ENCODE peak calls at places on chromosomes 4 and X, in ten cellular contexts. G is NCI-H1092; Y is NCI-H69; U is activated T-helper 9 cell treated with anti-CD3 and anti-CD28 coated beads, Interleukin-2, amount 50 U/mL, for 16 hours; O is SW480; L is M059J; S is chondrocyte; C is activated CD4-positive, alpha-beta T cell treated with anti-CD3 and anti-CD28 coated beads, Interleukin-2, amount 50 U/mL, for 1 hour; N is cardiac fibroblast; M is GM23338. Q is an unnamed sample.
A peak's percentile ranks its signal among the peaks of the same experiment; 100 is the strongest.

GRCh38 chr4:185710487-185710995 is 101.5 kb downstream of the SORBS2 start:
- DNase-seq in G (no peak), Y (no peak), U (no peak), O (no peak), L (peak; percentile 34), S (no peak), C (no peak), N (no peak), M (no peak), Q (no peak)

GRCh38 chrX:1536712-1537030 is 314 bp downstream of the P2RY8 start:
- DNase-seq in G (no peak), Y (no peak), U (no peak), O (no peak), L (no peak), S (no peak), C (no peak), N (no peak), M (no peak), Q (no peak)

GRCh38 chr4:76943129-76943620 is 6.4 kb upstream of the SEPTIN11 start:
- DNase-seq in G (no peak), Y (no peak), U (no peak), O (no peak), L (peak; percentile 75), S (no peak), C (no peak), N (peak; percentile 81), M (no peak), Q (no peak)

GRCh38 chr4:7719354-7720174 is 220.1 kb downstream of the AFAP1 start:
- DNase-seq in G (peak; percentile 23), Y (peak; percentile 49), U (peak; percentile 37), O (no peak), L (no peak), S (no peak), C (peak; percentile 60), N (peak; percentile 46), M (peak; percentile 90), Q (peak; percentile 47)

GRCh38 chr4:61335364-61335763 is 135.2 kb downstream of the ADGRL3 start:
- DNase-seq in G (no peak), Y (peak; percentile 22), U (no peak), O (no peak), L (no peak), S (no peak), C (no peak), N (no peak), M (no peak), Q (no peak)

GRCh38 chr4:94472056-94472826 is 20.5 kb downstream of the PDLIM5 start:
- DNase-seq in G (peak; percentile 3), Y (peak; percentile 90), U (no peak), O (no peak), L (peak; percentile 91), S (no peak), C (no peak), N (peak; percentile 85), M (no peak), Q (no peak)

GRCh38 chr4:87118421-87118820 is 102.0 kb downstream of the KLHL8 start:
- DNase-seq in G (no peak), Y (no peak), U (no peak), O (no peak), L (no peak), S (no peak), C (no peak), N (no peak), M (no peak), Q (no peak)

GRCh38 chrX:40531056-40531826 is 49.5 kb upstream of the ATP6AP2 start:
- DNase-seq in G (no peak), Y (peak; percentile 84), U (no peak), O (peak; percentile 78), L (no peak), S (no peak), C (no peak), N (no peak), M (peak; percentile 1), Q (no peak)

GRCh38 chr4:14742054-14742453 is 260.2 kb upstream of the CPEB2 start:
- DNase-seq in G (no peak), Y (no peak), U (no peak), O (no peak), L (no peak), S (no peak), C (no peak), N (no peak), M (no peak), Q (no peak)

GRCh38 chrX:149248073-149248625 is 257.0 kb downstream of the IDS start:
- DNase-seq in G (no peak), Y (no peak), U (no peak), O (no peak), L (peak; percentile 1), S (no peak), C (no peak), N (peak; percentile 14), M (no peak), Q (no peak)

GRCh38 chr4:105092356-105092755 is 54.3 kb upstream of the TET2 start:
- DNase-seq in G (no peak), Y (peak; percentile 55), U (no peak), O (no peak), L (peak; percentile 87), S (no peak), C (no peak), N (peak; percentile 86), M (no peak), Q (no peak)

GRCh38 chrX:12137982-12138365 is 299 bp upstream of the FRMPD4 start:
- DNase-seq in G (peak; percentile 22), Y (peak; percentile 81), U (no peak), O (no peak), L (peak; percentile 41), S (no peak), C (no peak), N (no peak), M (peak; percentile 45), Q (no peak)

GRCh38 chr4:31461425-31461824 is 741.3 kb downstream of the PCDH7 start:
- DNase-seq in G (no peak), Y (no peak), U (no peak), O (no peak), L (peak; percentile 14), S (no peak), C (no peak), N (no peak), M (no peak), Q (no peak)

GRCh38 chr4:186666750-186667149 is 56.9 kb downstream of the FAT1 start:
- DNase-seq in G (no peak), Y (peak; percentile 29), U (no peak), O (no peak), L (peak; percentile 43), S (no peak), C (no peak), N (no peak), M (no peak), Q (no peak)

Q was measured in stimulated activated naive CD4-positive, alpha-beta T cell.